ENCODE peak calls at places on chromosomes 4 and X, in six cellular contexts. D is HFFc6; P is hepatocyte; J is activated CD8-positive, alpha-beta memory T cell treated with anti-CD3 and anti-CD28 coated beads for 24 hours; T is stimulated activated CD4-positive, alpha-beta T cell treated with anti-CD3 and anti-CD28 coated beads, Interleukin-2, amount 100 ng/mL, for 48 hours; C is DMS153. U is an unnamed sample.

GRCh38 chr4:167688660-167689142 is 403.6 kb upstream of the ANXA10 start:
- DNase-seq in P (no peak), J (no peak), T (no peak), D (no peak), C (no peak), U (no peak)

GRCh38 chr4:53185853-53186590 is 179.8 kb downstream of the SCFD2 start:
- DNase-seq in J (no peak), D (peak), P (no peak), T (no peak), C (no peak), U (no peak)

GRCh38 chr4:67575232-67575888 is 16.8 kb downstream of the STAP1 start:
- DNase-seq in J (no peak), D (no peak), T (no peak), C (peak), P (no peak), U (no peak)

GRCh38 chr4:1011022-1011694 is at the start of gene FGFRL1:
- DNase-seq in C (no peak), P (peak), J (peak), T (peak), D (peak), U (peak)

GRCh38 chr4:945274-946102 is 13.2 kb downstream of the TMEM175 start:
- DNase-seq in J (no peak), C (no peak), D (no peak), T (no peak), P (no peak), U (no peak)

GRCh38 chrX:11381464-11381863 is 88.3 kb downstream of the AMELX start:
- DNase-seq in J (no peak), D (peak), P (peak), C (peak), T (no peak), U (peak)

GRCh38 chr4:83889802-83890201 is 353.9 kb downstream of the GPAT3 start:
- DNase-seq in T (no peak), D (peak), P (no peak), C (no peak), J (no peak), U (peak)

GRCh38 chrX:9785944-9786741 is at the start of gene SHROOM2:
- DNase-seq in P (peak), C (no peak), J (no peak), D (no peak), T (no peak), U (no peak)

GRCh38 chrX:42946544-42947223 is 168.7 kb upstream of the PPP1R2C start:
- DNase-seq in P (no peak), D (no peak), T (no peak), C (no peak), J (no peak), U (no peak)

GRCh38 chrX:1164322-1165288 is 47.8 kb downstream of the CRLF2 start:
- DNase-seq in J (peak), C (no peak), P (peak), D (no peak), T (no peak), U (no peak)

GRCh38 chrX:23668335-23668734 is 1.0 kb downstream of the PRDX4 start:
- DNase-seq in C (no peak), D (no peak), P (no peak), T (no peak), J (no peak), U (no peak)

GRCh38 chr4:158729716-158730559 is 6.7 kb upstream of the PPID start:
- DNase-seq in T (peak), D (peak), P (peak), J (peak), C (peak), U (peak)

GRCh38 chrX:12949927-12950656 is 24.8 kb upstream of the TMSB4X start:
- DNase-seq in T (peak), D (peak), P (peak), J (peak), C (peak), U (peak)

GRCh38 chrX:103063918-103064434 is at the start of gene BEX1:
- DNase-seq in C (peak), D (no peak), J (no peak), T (no peak), P (peak), U (peak)

GRCh38 chrX:122238801-122239200 is 945.3 kb upstream of the GRIA3 start:
- DNase-seq in C (no peak), J (no peak), D (peak), T (no peak), P (no peak), U (no peak)

GRCh38 chrX:68945603-68946228 is 116.9 kb downstream of the EFNB1 start:
- DNase-seq in P (no peak), D (no peak), T (no peak), C (no peak), J (peak), U (peak)

GRCh38 chrX:129938081-129938480 is 32.1 kb downstream of the UTP14A start:
- DNase-seq in T (no peak), P (no peak), J (no peak), C (no peak), D (no peak), U (no peak)

GRCh38 chrX:41233988-41234387 is 100.0 kb upstream of the DDX3X start:
- DNase-seq in C (no peak), P (no peak), J (no peak), T (no peak), D (no peak), U (no peak)

GRCh38 chrX:47198026-47198686 is 4.5 kb downstream of the UBA1 start:
- DNase-seq in J (no peak), P (no peak), D (no peak), T (no peak), C (no peak), U (no peak)

GRCh38 chr4:181259081-181259480 is 984.1 kb upstream of the TENM3 start:
- DNase-seq in P (no peak), T (no peak), D (no peak), C (no peak), J (no peak), U (no peak)

GRCh38 chr4:68874507-68874906 is 58.7 kb downstream of the UGT2B10 start:
- DNase-seq in D (no peak), P (no peak), J (no peak), C (no peak), T (no peak), U (no peak)

GRCh38 chr4:44583393-44583792 is 68.0 kb downstream of the YIPF7 start:
- DNase-seq in T (no peak), J (no peak), C (no peak), D (no peak), P (no peak), U (no peak)

GRCh38 chr4:82780398-82781231 is 18.0 kb downstream of the SCD5 start:
- DNase-seq in C (peak), P (peak), T (no peak), J (peak), D (no peak), U (no peak)

GRCh38 chr4:85812776-85813175 is 337.8 kb downstream of the ARHGAP24 start:
- DNase-seq in D (no peak), T (no peak), P (no peak), C (no peak), J (no peak), U (no peak)

U was measured in HCEC 1CT.